ENCODE peak calls at places on chromosomes 12 and 14, in six cellular contexts. C is NCI-H2081, Z is cardiac muscle cell, V is substantia nigra, Y is mesothelial cell of epicardium, K is bronchial epithelial cell. L is an unnamed sample.

GRCh38 chr12:114221976-114222630 is 183.8 kb downstream of the TBX5 start:
- DNase-seq in K (no peak), C (no peak), Y (no peak), Z (no peak), V (no peak), L (no peak)

GRCh38 chr14:64265222-64265621 is 28.9 kb downstream of the ESR2 start:
- DNase-seq in K (no peak), C (no peak), V (no peak), Y (no peak), Z (no peak), L (no peak)

GRCh38 chr12:55727643-55728184 is 1.1 kb downstream of the CD63 start:
- DNase-seq in V (no peak), K (peak; percentile 25), Z (peak; percentile 71), C (no peak), Y (no peak), L (no peak)

GRCh38 chr14:33369972-33370371 is 431.3 kb downstream of the NPAS3 start:
- DNase-seq in Y (no peak), Z (no peak), C (no peak), K (no peak), V (no peak), L (no peak)

GRCh38 chr12:49358548-49359141 is 8.6 kb upstream of the SPATS2 start:
- DNase-seq in V (no peak), K (peak; percentile 60), Z (peak; percentile 80), C (peak; percentile 65), Y (no peak), L (peak; percentile 67)

GRCh38 chr12:26867084-26867483 is 34.1 kb upstream of the ITPR2 start:
- DNase-seq in V (no peak), Y (no peak), K (no peak), C (no peak), Z (peak; percentile 37), L (no peak)

GRCh38 chr12:122979908-122980191 is 631 bp upstream of the ARL6IP4 start:
- DNase-seq in V (no peak), K (peak; percentile 20), Y (no peak), Z (no peak), C (no peak), L (no peak)

GRCh38 chr12:66052988-66053615 is 77.4 kb downstream of the LLPH start:
- DNase-seq in C (no peak), V (no peak), Y (no peak), Z (no peak), K (no peak), L (no peak)

GRCh38 chr14:32342854-32343200 is 13.7 kb downstream of the AKAP6 start:
- DNase-seq in C (no peak), K (no peak), V (no peak), Z (no peak), Y (no peak), L (no peak)

GRCh38 chr14:36346052-36346451 is 25.6 kb upstream of the MBIP start:
- DNase-seq in K (no peak), Z (no peak), C (peak; percentile 37), Y (no peak), V (no peak), L (no peak)

GRCh38 chr12:132554857-132555630 is 55.3 kb downstream of the LRCOL1 start:
- DNase-seq in V (no peak), K (no peak), Y (no peak), C (no peak), Z (peak; percentile 13), L (no peak)